ENCODE peak calls at places on chromosome 5, in nine cellular contexts. L is PC-3, E is hepatocyte, C is HCT116, M is MM.1S, A is GM23248, Y is OCI-LY7, S is SK-N-SH, Q is neural progenitor cell. V is an unnamed sample.

GRCh38 chr5:174231961-174232487 is 186.5 kb downstream of the NSG2 start:
- DNase-seq in M (no peak), Y (no peak), S (no peak), L (no peak), A (no peak), Q (no peak), E (no peak), C (no peak), V (no peak)

GRCh38 chr5:18807256-18808193 is 1173.3 kb downstream of the TAF11L14 start:
- DNase-seq in M (no peak), C (no peak), Y (no peak), A (no peak), Q (no peak), L (no peak), S (no peak), E (no peak), V (no peak)

GRCh38 chr5:16675747-16676255 is 59.0 kb upstream of the RETREG1 start:
- DNase-seq in C (no peak), Q (no peak), Y (no peak), E (no peak), S (no peak), L (no peak), A (no peak), M (no peak), V (no peak)

GRCh38 chr5:50299896-50300295 is 141.2 kb downstream of the EMB start:
- DNase-seq in M (no peak), Q (no peak), Y (no peak), L (no peak), A (no peak), C (no peak), S (no peak), E (no peak), V (no peak)

GRCh38 chr5:147759441-147759840 is 23.1 kb downstream of the JAKMIP2 start:
- DNase-seq in S (no peak), Q (no peak), A (no peak), M (no peak), E (no peak), Y (no peak), C (no peak), L (no peak), V (no peak)

GRCh38 chr5:143592648-143593047 is 189.2 kb upstream of the NR3C1 start:
- DNase-seq in C (no peak), E (no peak), A (peak; percentile 48), L (no peak), M (peak; percentile 94), Q (no peak), Y (peak; percentile 93), S (no peak), V (no peak)

GRCh38 chr5:151811593-151812321 is 40.0 kb downstream of the G3BP1 start:
- DNase-seq in S (no peak), Q (no peak), Y (no peak), A (peak; percentile 84), L (no peak), E (no peak), C (no peak), M (no peak), V (no peak)

GRCh38 chr5:98104454-98105188 is 668.8 kb upstream of the RGMB start:
- DNase-seq in L (no peak), M (no peak), A (no peak), Y (no peak), E (no peak), S (no peak), Q (no peak), C (no peak), V (no peak)

GRCh38 chr5:133336969-133337410 is 275.4 kb downstream of the FSTL4 start:
- DNase-seq in Q (no peak), C (no peak), L (no peak), A (no peak), Y (no peak), M (no peak), S (no peak), E (no peak), V (no peak)

GRCh38 chr5:19172926-19173425 is 815.0 kb downstream of the CDH18 start:
- DNase-seq in E (no peak), S (no peak), L (no peak), A (no peak), Y (no peak), C (no peak), Q (no peak), M (no peak), V (no peak)

GRCh38 chr5:1027631-1028441 is 19.2 kb downstream of the NKD2 start:
- DNase-seq in S (peak; percentile 30), L (no peak), A (no peak), Q (no peak), E (no peak), M (no peak), Y (no peak), C (no peak), V (no peak)

GRCh38 chr5:79287907-79288306 is 52.0 kb downstream of the JMY start:
- DNase-seq in E (no peak), Q (no peak), L (no peak), Y (no peak), S (no peak), A (no peak), M (no peak), C (no peak), V (no peak)

GRCh38 chr5:322281-322941 is 897 bp downstream of the AHRR start:
- DNase-seq in M (no peak), Q (no peak), C (no peak), L (no peak), Y (no peak), S (no peak), E (no peak), A (peak; percentile 80), V (peak; percentile 59)

GRCh38 chr5:402615-403359 is 40.2 kb upstream of the EXOC3 start:
- DNase-seq in L (peak; percentile 43), C (no peak), A (no peak), Q (no peak), S (no peak), E (no peak), Y (no peak), M (no peak), V (no peak)

GRCh38 chr5:167248262-167248661 is 1043.2 kb upstream of the WWC1 start:
- DNase-seq in A (peak; percentile 9), C (no peak), M (no peak), S (no peak), E (no peak), L (no peak), Y (no peak), Q (no peak), V (no peak)
- H2AFZ ChIP-seq in A (no peak overlapping the region), C (no peak overlapping the region), M (no peak overlapping the region), S (no peak overlapping the region), E (no peak overlapping the region), L (no peak overlapping the region), Y (no peak overlapping the region), Q (no peak overlapping the region), V (no peak overlapping the region)

DNA sequence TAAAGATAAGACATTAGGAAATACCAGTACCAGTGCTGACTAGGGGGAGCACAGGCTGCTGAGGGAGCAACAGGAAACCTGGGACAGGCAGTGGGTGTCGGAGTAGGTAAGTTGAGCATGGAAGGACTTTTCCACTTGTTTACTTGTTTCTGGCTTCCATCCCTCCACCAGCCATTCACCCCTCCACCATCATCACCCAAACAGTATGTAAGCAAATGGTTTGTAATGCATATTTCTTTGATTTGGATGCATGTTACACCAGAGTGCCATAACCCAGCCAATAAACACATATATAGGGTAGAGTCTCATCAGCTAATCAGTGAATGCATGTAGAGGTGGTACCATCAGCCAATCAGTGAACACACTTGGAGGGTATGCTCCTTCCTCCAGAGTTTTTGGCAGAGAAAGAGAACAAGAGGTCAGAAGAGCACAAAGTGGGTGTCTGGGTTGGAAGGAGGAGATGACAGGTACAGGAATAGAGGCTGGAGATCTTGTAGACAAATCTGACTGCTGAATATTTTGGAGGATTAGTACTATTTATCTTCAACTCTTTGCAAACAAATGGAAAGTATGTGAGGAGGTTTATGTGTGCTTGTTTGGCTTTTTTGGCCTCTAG is 37.7 kb upstream of the PDE8B start:
- DNase-seq in M (no peak), L (no peak), S (no peak), A (no peak), C (no peak), E (no peak), Q (no peak), Y (no peak), V (no peak)
- TF ChIP-seq EZH2phosphoT487 in M (no peak), L (no peak), S (no peak), A (no peak), C (no peak), E (no peak), Q (no peak), Y (no peak), V (no peak)

DNA sequence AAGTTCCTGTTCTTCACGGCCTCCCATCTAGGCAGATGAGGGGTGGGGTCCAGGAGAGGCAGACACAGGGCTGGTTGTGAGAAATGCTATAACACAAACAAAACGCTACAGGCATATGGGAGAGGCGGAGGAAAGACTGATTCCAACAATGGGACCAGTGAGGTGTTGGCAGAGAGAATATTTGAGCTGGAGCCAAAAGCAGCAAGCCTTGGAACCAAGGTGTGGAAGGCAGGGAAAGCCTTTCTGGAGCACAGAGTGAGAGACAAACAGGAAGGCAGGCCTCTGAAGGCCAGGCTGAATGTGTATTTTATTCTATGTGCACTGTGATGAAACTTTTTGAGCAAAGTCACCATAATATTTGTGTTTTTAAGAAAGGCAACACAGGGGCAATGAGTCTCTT is 2.9 kb downstream of the ATPSCKMT start:
- DNase-seq in Y (no peak), E (no peak), C (no peak), S (no peak), A (no peak), L (no peak), Q (no peak), M (no peak), V (no peak)
- H3K4me1 ChIP-seq in Y (peaks cover 14% of the 10 kb centered on the region), E (peaks cover 10% of the 10 kb centered on the region), C (peaks cover 7% of the 10 kb centered on the region), S (peaks cover 10% of the 10 kb centered on the region), A (peaks cover 9% of the 10 kb centered on the region), L (peaks cover 14% of the 10 kb centered on the region), Q (peaks cover 11% of the 10 kb centered on the region), M (peaks cover 11% of the 10 kb centered on the region), V (peaks cover 10% of the 10 kb centered on the region)

GRCh38 chr5:61327761-61328753 is 4.0 kb upstream of the ZSWIM6 start:
- DNase-seq in M (no peak), A (peak; percentile 90), C (no peak), Q (no peak), Y (no peak), E (peak; percentile 58), L (peak; percentile 65), S (no peak), V (peak; percentile 40)

GRCh38 chr5:61330879-61331406 is 1.1 kb upstream of the ZSWIM6 start:
- DNase-seq in M (peak; percentile 86), S (peak; percentile 86), Q (peak; percentile 73), E (peak; percentile 92), A (peak; percentile 91), L (peak; percentile 77), C (no peak), Y (peak; percentile 4), V (peak; percentile 56)

GRCh38 chr5:61330341-61330878 is 1.6 kb upstream of the ZSWIM6 start:
- DNase-seq in A (peak; percentile 69), L (peak; percentile 50), S (peak; percentile 45), E (no peak), C (no peak), Q (peak; percentile 77), M (no peak), Y (no peak), V (peak; percentile 77)

GRCh38 chr5:61328791-61329617 is 3.1 kb upstream of the ZSWIM6 start:
- DNase-seq in E (no peak), Q (peak; percentile 25), C (no peak), S (no peak), Y (no peak), L (no peak), A (no peak), M (no peak), V (peak; percentile 8)

DNA sequence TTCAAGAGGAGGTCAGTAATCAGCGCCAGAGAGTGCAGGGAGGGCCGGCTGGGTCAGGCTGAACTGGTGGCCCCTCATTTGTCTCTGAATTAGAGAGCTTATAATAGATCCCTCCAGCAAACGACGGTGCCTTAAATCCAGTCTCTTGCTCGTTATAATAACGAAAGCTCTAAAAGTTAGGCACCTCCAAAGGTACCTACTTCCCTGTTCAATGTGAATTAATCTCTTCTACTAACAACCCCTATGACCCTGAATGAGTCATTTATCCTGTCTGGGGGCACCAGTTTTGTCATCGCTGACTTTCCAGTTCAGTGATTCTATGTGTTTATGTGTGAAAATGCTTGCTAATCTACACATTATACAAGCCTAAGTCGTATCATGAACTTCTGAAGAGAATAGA is 2.3 kb upstream of the ZSWIM6 start:
- DNase-seq in C (no peak), E (peak; percentile 34), S (no peak), A (peak; percentile 34), M (no peak), Y (no peak), L (peak; percentile 26), Q (peak; percentile 49), V (peak; percentile 28)
- H2AFZ ChIP-seq in C (peak overlapping the region; percentile 69), E (peak overlapping the region; percentile 66), S (peak overlapping the region; percentile 93), A (peak overlapping the region; percentile 88), M (no peak overlapping the region), Y (no peak overlapping the region), L (no peak overlapping the region), Q (no peak overlapping the region), V (no peak overlapping the region)

V was measured in GM23338.